ENCODE peak calls at places on chromosome 21, in five cellular contexts. Z is HepG2, C is tibial nerve, B is right lobe of liver, I is NB4. E is an unnamed sample.

GRCh38 chr21:39125752-39126485 is 57.3 kb downstream of the PSMG1 start:
- DNase-seq in Z (peak; percentile 80), C (no peak), B (peak; percentile 66), I (peak; percentile 74), E (peak; percentile 30)

GRCh38 chr21:36059823-36060158 is 535 bp downstream of the SETD4 start:
- DNase-seq in Z (no peak), C (no peak), B (peak; percentile 61), I (peak; percentile 71), E (no peak)

GRCh38 chr21:19607983-19608668 is 1204.5 kb upstream of the TMPRSS15 start:
- DNase-seq in Z (no peak), C (no peak), B (no peak), I (no peak), E (peak; percentile 90)

GRCh38 chr21:28444567-28444966 is 548.1 kb downstream of the LTN1 start:
- DNase-seq in Z (no peak), C (no peak), B (no peak), I (no peak), E (no peak)

GRCh38 chr21:31886896-31887595 is 14.2 kb downstream of the HUNK start:
- DNase-seq in Z (no peak), C (no peak), B (no peak), I (no peak), E (no peak)

GRCh38 chr21:21010698-21011097 is 12.5 kb downstream of the NCAM2 start:
- DNase-seq in Z (no peak), C (no peak), B (no peak), I (no peak), E (no peak)

GRCh38 chr21:29873908-29874307 is 65.9 kb downstream of the GRIK1 start:
- DNase-seq in Z (no peak), C (no peak), B (no peak), I (no peak), E (no peak)

GRCh38 chr21:30044447-30045064 is 104.8 kb upstream of the GRIK1 start:
- DNase-seq in Z (peak; percentile 1), C (no peak), B (no peak), I (peak; percentile 14), E (peak; percentile 36)

GRCh38 chr21:30962013-30962412 is 76.3 kb downstream of the KRTAP19-8 start:
- DNase-seq in Z (no peak), C (no peak), B (no peak), I (peak; percentile 14), E (no peak)

GRCh38 chr21:40151611-40152010 is 284.4 kb downstream of the PCP4 start:
- DNase-seq in Z (no peak), C (no peak), B (no peak), I (no peak), E (no peak)

GRCh38 chr21:31908106-31909031 is 35.5 kb downstream of the HUNK start:
- DNase-seq in Z (peak; percentile 74), C (no peak), B (no peak), I (no peak), E (no peak)

GRCh38 chr21:36229181-36229580 is 72.6 kb downstream of the DOP1B start:
- DNase-seq in Z (no peak), C (no peak), B (no peak), I (no peak), E (no peak)

GRCh38 chr21:36813071-36813470 is 114.2 kb downstream of the SIM2 start:
- DNase-seq in Z (no peak), C (no peak), B (no peak), I (no peak), E (no peak)

GRCh38 chr21:18334066-18334465 is 69.5 kb downstream of the TMPRSS15 start:
- DNase-seq in Z (no peak), C (no peak), B (no peak), I (no peak), E (no peak)

GRCh38 chr21:39483917-39484316 is 32.1 kb downstream of the SH3BGR start:
- DNase-seq in Z (no peak), C (no peak), B (no peak), I (no peak), E (no peak)

GRCh38 chr21:34986561-34987533 is 62.3 kb downstream of the RUNX1 start:
- DNase-seq in Z (peak; percentile 84), C (no peak), B (no peak), I (peak; percentile 87), E (no peak)

GRCh38 chr21:26756491-26757159 is 88.6 kb downstream of the ADAMTS1 start:
- DNase-seq in Z (no peak), C (no peak), B (no peak), I (no peak), E (no peak)

GRCh38 chr21:44899768-44900558 is 20.7 kb downstream of the ITGB2 start:
- DNase-seq in Z (no peak), C (no peak), B (no peak), I (no peak), E (no peak)

GRCh38 chr21:31878831-31879230 is 6.0 kb downstream of the HUNK start:
- DNase-seq in Z (no peak), C (no peak), B (no peak), I (no peak), E (no peak)

GRCh38 chr21:30990514-30991304 is 47.6 kb downstream of the KRTAP19-8 start:
- DNase-seq in Z (no peak), C (no peak), B (no peak), I (no peak), E (no peak)

GRCh38 chr21:46054447-46054846 is 43.5 kb upstream of the COL6A2 start:
- DNase-seq in Z (no peak), C (no peak), B (peak; percentile 41), I (no peak), E (no peak)

GRCh38 chr21:46057111-46057709 is 40.7 kb upstream of the COL6A2 start:
- DNase-seq in Z (no peak), C (no peak), B (peak; percentile 37), I (peak; percentile 68), E (no peak)

GRCh38 chr21:46055863-46056281 is 42.0 kb upstream of the COL6A2 start:
- DNase-seq in Z (no peak), C (no peak), B (peak; percentile 38), I (no peak), E (no peak)

GRCh38 chr21:46057710-46058241 is 40.1 kb upstream of the COL6A2 start:
- DNase-seq in Z (no peak), C (no peak), B (no peak), I (no peak), E (no peak)

DNA sequence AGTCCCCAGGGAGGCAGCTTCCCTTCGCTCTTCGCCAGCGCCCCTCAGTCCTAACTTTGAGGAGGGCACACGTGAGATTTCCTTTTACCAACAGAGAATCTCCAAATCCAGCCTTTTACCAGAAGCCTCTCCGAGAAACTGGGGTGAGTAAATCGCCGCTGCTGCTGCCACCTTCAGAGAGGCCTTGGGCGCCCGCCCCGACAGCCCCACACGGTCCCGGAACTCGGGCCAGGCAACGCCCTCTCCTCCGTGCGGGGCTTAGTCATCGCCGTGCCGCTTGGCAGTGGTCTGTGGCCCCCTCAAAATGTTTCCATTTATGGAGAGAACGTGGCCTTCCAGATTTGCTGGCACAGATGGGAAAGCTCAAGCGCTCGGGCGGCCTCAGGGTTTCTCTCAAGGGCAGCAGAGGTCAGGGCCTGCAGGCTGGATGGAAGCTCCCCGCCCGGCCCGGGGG is 41.4 kb upstream of the COL6A2 start:
- DNase-seq in Z (no peak), C (peak; percentile 58), B (peak; percentile 47), I (peak; percentile 52), E (no peak)
- TF ChIP-seq POLR2A in Z (no peak), C (no peak), B (no peak), I (no peak), E (no peak)

GRCh38 chr21:25607812-25608737 is 794 bp upstream of the MRPL39 start:
- DNase-seq in Z (peak; percentile 69), C (peak; percentile 75), B (peak; percentile 82), I (peak; percentile 83), E (peak; percentile 89)

GRCh38 chr21:25607151-25607811 is at the start of gene MRPL39:
- DNase-seq in Z (peak; percentile 81), C (peak; percentile 58), B (peak; percentile 87), I (peak; percentile 90), E (peak; percentile 92)
- TF ChIP-seq POLR2A in Z (peak; percentile 95), C (no peak), B (peak; percentile 70), I (peak; percentile 87), E (peak; percentile 79)

GRCh38 chr21:46422636-46423241 is 36.0 kb upstream of the DIP2A start:
- DNase-seq in Z (no peak), C (no peak), B (no peak), I (no peak), E (no peak)
- TF ChIP-seq POLR2A in Z (no peak), C (no peak), B (no peak), I (no peak), E (no peak)

GRCh38 chr21:33229776-33230517 is at the start of gene IFNAR2:
- DNase-seq in Z (peak; percentile 40), C (peak; percentile 48), B (peak; percentile 89), I (peak; percentile 77), E (peak; percentile 81)
- TF ChIP-seq POLR2A in Z (peak; percentile 56), C (peak; percentile 80), B (peak; percentile 91), I (peak; percentile 65), E (peak; percentile 47)

GRCh38 chr21:41402231-41402630 is 23.8 kb upstream of the MX1 start:
- DNase-seq in Z (no peak), C (no peak), B (peak; percentile 18), I (no peak), E (no peak)

GRCh38 chr21:41406340-41406739 is 19.7 kb upstream of the MX1 start:
- DNase-seq in Z (no peak), C (no peak), B (peak; percentile 42), I (peak; percentile 55), E (no peak)

GRCh38 chr21:41403966-41404365 is 22.1 kb upstream of the MX1 start:
- DNase-seq in Z (no peak), C (no peak), B (peak; percentile 35), I (no peak), E (no peak)

GRCh38 chr21:41402796-41403195 is 23.2 kb upstream of the MX1 start:
- DNase-seq in Z (no peak), C (no peak), B (peak; percentile 30), I (no peak), E (no peak)

DNA sequence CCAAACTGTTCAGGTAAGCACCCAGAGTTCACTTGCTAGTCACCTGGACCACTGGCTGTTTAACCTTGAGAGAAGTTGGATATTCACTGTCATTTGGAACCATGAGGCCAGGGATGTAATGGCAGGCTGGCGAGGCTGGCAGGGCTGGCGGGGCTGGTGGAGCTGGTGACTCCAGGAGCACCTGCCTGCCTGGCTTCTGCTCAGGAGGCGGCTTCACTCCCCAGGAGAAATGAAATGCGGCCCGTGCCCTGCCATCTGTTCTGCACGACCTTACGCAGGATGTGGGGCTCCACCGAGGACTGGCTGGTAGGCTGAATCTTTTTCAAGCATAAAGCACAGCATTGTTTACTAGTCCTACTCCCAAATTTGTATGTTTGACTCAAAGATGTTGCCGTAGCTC is 22.7 kb upstream of the MX1 start:
- DNase-seq in Z (no peak), C (no peak), B (peak; percentile 33), I (no peak), E (no peak)
- TF ChIP-seq POLR2A in Z (no peak), C (no peak), B (no peak), I (no peak), E (no peak)

GRCh38 chr21:16455978-16456377 is 726.2 kb downstream of the USP25 start:
- DNase-seq in Z (no peak), C (no peak), B (no peak), I (no peak), E (no peak)

GRCh38 chr21:16457498-16457897 is 727.7 kb downstream of the USP25 start:
- DNase-seq in Z (no peak), C (no peak), B (no peak), I (no peak), E (no peak)

GRCh38 chr21:16455526-16455925 is 725.7 kb downstream of the USP25 start:
- DNase-seq in Z (no peak), C (no peak), B (no peak), I (no peak), E (no peak)

GRCh38 chr21:16454371-16454770 is 724.6 kb downstream of the USP25 start:
- DNase-seq in Z (no peak), C (no peak), B (no peak), I (no peak), E (no peak)
- TF ChIP-seq POLR2A in Z (no peak), C (no peak), B (no peak), I (no peak), E (no peak)

E was measured in erythroblast.